ENCODE peak calls at places on chromosomes 3 and 15, in nine cellular contexts. P is thyroid gland, T is coronary artery, W is breast epithelium, O is cardiac fibroblast, G is stomach, N is left lung, J is GM12865, K is pancreas. M is an unnamed sample.

GRCh38 chr15:77497108-77497737 is 76.5 kb downstream of the HMG20A start:
- DNase-seq in P (peak; percentile 91), T (no peak), W (peak; percentile 79), O (peak; percentile 91), G (peak; percentile 41), N (peak; percentile 50), J (no peak), K (peak; percentile 78), M (peak; percentile 60)

GRCh38 chr15:58873267-58873666 is 60.2 kb downstream of the SLTM start:
- DNase-seq in P (no peak), T (no peak), W (no peak), O (peak; percentile 45), G (no peak), N (no peak), J (no peak), K (no peak), M (peak; percentile 40)

GRCh38 chr3:9500108-9501050 is 53.2 kb downstream of the LHFPL4 start:
- DNase-seq in P (peak; percentile 54), T (no peak), W (no peak), O (peak; percentile 71), G (peak; percentile 60), N (peak; percentile 42), J (peak; percentile 73), K (peak; percentile 76), M (peak; percentile 69)

GRCh38 chr3:196179380-196180308 is 31.6 kb downstream of the ZDHHC19 start:
- DNase-seq in P (no peak), T (no peak), W (no peak), O (peak; percentile 49), G (no peak), N (no peak), J (peak; percentile 97), K (no peak), M (peak; percentile 41)

GRCh38 chr15:92098869-92099268 is 245.4 kb downstream of the SLCO3A1 start:
- DNase-seq in P (no peak), T (no peak), W (no peak), O (peak; percentile 30), G (no peak), N (no peak), J (no peak), K (no peak), M (no peak)

GRCh38 chr3:128911911-128912310 is 32.5 kb downstream of the ACAD9 start:
- DNase-seq in P (no peak), T (peak; percentile 24), W (no peak), O (no peak), G (no peak), N (no peak), J (no peak), K (no peak), M (no peak)

GRCh38 chr3:120528163-120528562 is 68.0 kb upstream of the NDUFB4 start:
- DNase-seq in P (no peak), T (no peak), W (no peak), O (no peak), G (no peak), N (no peak), J (peak; percentile 9), K (no peak), M (no peak)

GRCh38 chr3:8456118-8456811 is 45.4 kb upstream of the LMCD1 start:
- DNase-seq in P (no peak), T (peak; percentile 41), W (no peak), O (no peak), G (no peak), N (peak; percentile 62), J (no peak), K (no peak), M (no peak)

GRCh38 chr3:194617827-194618226 is 15.4 kb downstream of the TMEM44 start:
- DNase-seq in P (peak; percentile 60), T (no peak), W (no peak), O (peak; percentile 49), G (no peak), N (no peak), J (peak; percentile 36), K (no peak), M (peak; percentile 35)

GRCh38 chr15:77542491-77543001 is 90.2 kb downstream of the LINGO1 start:
- DNase-seq in P (no peak), T (no peak), W (no peak), O (no peak), G (no peak), N (peak; percentile 31), J (no peak), K (no peak), M (peak; percentile 21)

DNA sequence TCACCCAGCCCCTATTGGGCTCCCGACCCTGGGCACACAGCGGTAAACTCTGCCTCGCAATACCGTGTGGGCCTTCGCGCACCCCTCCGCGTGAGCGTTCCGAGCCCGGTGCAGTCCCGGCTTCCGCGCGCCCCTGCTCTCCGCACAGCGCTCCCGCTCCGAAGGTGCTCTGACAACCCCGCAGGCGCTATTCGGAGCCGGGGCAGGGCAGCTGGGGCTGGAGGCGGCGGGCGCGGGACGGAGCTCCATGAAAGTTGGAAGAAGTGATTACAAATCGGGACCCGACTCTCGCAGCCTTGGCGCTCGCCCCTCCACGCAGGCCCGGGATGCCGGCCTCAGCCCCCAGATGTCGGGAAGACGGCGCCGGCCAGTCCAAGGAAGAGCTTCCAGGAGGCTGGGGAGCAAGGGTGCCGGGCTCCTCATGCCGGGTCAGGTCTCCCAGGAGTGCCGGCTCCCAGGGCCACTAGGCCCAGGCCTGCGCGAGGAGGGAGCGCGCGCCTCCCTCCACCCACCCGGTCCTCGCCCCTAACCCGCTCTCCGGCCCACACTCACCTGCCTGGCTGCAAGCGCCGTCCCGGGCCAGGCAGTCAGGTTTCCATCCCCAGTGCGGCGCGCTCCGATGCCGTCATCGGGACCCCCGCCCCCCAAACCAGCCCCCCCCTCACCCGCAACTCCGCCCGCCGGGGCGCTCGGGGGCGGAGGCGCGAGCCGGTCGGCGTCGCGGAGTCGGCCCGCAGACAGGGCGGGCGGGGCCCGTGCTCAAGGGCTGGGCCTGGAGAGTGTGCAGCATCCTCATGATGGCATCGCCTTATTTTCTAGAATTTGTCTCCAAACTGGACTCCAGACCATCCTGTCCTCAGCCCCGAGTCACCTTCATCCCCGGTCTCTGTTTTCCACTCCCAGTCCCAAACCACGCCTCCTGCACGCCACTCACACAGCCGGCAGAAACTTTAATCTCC is at the start of gene KIF7:
- DNase-seq in P (peak; percentile 40), T (no peak), W (no peak), O (peak; percentile 59), G (peak; percentile 31), N (no peak), J (no peak), K (peak; percentile 41), M (peak; percentile 50)
- H3K4me3 ChIP-seq in P (peak within 1 kb of the TSS; percentile 36), T (peak within 1 kb of the TSS; percentile 77), W (peak within 1 kb of the TSS; percentile 86), O (peak within 1 kb of the TSS; percentile 64), G (peak within 1 kb of the TSS; percentile 58), N (peak within 1 kb of the TSS; percentile 48), J (peak within 1 kb of the TSS; percentile 20), K (peak within 1 kb of the TSS; percentile 25), M (peak within 1 kb of the TSS; percentile 68)

DNA sequence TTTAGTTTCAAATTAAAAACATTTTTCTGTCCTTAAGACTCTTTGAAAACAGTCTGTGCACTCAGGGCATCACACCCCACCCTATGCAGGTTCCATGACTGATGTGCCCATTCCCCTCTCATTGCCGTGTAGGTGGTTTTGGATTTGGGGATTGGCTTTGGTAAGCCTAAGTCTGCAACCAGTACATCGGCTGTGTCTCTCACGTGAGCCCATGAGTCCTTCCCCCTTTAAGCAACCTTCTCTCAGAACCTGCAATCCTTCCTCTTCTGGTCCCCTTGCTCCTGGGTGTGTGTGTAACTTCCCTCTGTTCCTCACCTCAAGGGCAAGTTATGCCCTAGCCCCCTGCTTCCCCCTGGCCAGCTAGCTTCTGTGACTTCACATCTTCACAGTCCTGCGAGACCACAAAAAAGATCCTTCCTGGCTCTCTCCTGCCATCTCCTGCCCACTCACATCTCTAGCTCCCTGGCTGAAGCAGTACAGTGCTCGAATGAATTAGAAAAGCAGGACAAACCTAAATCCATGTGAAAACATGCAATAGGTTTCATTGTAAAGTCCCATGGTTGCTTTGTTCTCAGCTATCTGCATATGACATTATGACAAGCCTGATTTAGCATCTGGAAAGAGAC is 126.7 kb downstream of the UACA start:
- DNase-seq in P (no peak), T (no peak), W (no peak), O (peak; percentile 41), G (no peak), N (no peak), J (no peak), K (no peak), M (peak; percentile 33)
- TF ChIP-seq CTCF in P (no peak), T (no peak), W (no peak), O (peak; percentile 31), G (no peak), N (no peak), J (peak; percentile 10), K (no peak), M (peak; percentile 43)

DNA sequence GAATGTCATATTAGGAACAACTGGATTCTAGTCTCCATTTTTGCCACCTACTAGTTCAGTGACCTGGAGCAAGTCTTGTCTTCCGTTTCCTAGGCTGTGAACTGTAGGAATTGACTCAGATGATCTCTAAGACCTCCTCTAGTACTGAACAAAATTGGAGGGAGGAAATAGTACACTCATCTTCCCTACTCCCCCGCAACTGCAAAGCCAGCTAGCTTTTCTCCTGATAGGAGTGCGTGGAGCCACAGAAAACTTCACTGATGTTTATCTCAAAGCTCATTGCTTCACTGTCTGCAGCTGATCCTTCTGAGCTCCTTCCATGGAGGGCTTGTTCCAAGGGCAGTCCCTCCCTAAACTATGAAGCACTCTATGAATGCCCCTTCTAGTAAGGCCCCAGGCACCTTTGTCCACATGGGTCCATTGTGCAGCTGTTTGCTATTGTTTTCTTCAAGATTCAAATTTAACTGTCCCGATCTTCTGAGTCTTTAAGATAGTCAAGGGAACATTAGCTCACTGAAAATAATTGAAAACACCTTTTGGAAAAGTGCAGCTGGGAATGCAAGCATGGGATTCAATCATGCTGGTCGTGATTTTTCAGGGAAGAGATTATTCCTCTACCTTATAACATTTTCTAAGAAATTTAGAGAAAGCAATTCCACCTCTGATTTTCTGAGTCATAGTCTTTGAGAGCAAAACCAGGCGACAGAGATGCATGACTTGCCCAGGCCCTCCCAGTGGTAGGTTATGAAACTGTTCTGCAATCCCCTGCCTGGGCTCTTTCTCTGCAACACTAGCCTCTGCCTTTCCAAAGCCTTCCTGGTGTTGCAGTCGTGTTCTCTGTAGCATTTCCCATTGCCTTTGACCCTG is 24.3 kb downstream of the FILIP1L start:
- DNase-seq in P (no peak), T (no peak), W (no peak), O (peak; percentile 67), G (no peak), N (no peak), J (peak; percentile 69), K (no peak), M (peak; percentile 73)
- H3K4me3 ChIP-seq in P (no peak overlapping the region), T (no peak overlapping the region), W (no peak overlapping the region), O (no peak overlapping the region), G (no peak overlapping the region), N (no peak overlapping the region), J (no peak overlapping the region), K (no peak overlapping the region), M (no peak overlapping the region)

DNA sequence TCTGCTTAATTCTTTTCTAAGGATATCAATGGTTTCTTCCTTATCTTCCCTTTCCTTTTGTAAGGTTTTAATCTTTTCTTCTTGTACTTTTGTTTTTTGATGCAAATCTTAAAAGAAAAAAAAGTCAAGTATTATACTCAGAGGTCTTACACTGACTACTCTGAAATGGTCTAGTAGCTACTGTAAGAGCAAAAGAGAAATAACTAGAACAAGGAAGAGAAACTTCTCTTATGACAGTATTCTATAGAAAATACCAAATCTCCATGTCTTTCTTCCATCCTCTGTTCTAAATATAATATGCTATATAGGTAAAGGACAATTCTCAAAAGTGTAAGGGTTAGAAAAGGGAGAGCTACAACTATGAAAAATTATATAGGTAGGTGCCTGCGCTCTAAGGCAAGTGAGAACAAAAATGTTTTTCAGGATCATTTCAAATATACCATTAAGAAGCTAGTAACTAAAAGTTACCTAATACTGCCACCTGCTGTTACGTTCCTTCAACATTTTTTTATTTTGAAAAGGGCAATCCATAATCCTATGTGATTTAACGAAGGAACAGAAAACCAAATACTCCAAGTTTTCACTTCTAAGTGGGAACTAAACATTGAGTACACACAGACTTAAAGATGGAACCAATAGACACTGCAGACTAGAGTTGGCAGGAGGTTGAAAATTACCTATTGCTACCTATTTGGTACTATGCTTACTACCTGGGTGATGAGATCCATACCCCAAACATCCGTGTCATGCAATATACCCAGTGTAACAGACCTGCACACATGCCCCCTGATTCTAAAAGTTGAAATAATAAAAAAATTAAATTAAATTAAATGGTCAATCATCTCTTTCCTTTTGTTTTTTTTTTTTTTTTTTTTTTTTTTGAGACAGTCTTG is 36.7 kb downstream of the CIP2A start:
- DNase-seq in P (no peak), T (no peak), W (no peak), O (peak; percentile 70), G (no peak), N (no peak), J (peak; percentile 28), K (no peak), M (peak; percentile 79)
- TF ChIP-seq CTCF in P (peak; percentile 44), T (no peak), W (peak; percentile 19), O (no peak), G (peak; percentile 46), N (peak; percentile 37), J (no peak), K (peak; percentile 31), M (peak; percentile 42)

M was measured in fibroblast of pulmonary artery.